ENCODE peak calls at places on chromosomes 5 and 9, in nine cellular contexts. D is posterior cingulate gyrus; J is amniotic stem cell; N is activated naive CD8-positive, alpha-beta T cell treated with anti-CD3 and anti-CD28 coated beads, Interleukin-2, amount 50 U/mL, for 24 hours; A is activated CD8-positive, alpha-beta memory T cell treated with anti-CD3 and anti-CD28 coated beads for 48 hours; B is HTR-8/SVneo; I is iPS DF 19.7; K is GM20000; W is kidney epithelial cell. V is an unnamed sample.

GRCh38 chr9:117779760-117780159 is 75.6 kb downstream of the TLR4 start:
- DNase-seq in D (no peak), N (no peak), W (no peak), J (no peak), A (no peak), K (no peak), I (no peak), B (no peak), V (no peak)

GRCh38 chr5:80747922-80748321 is 93.1 kb upstream of the DHFR start:
- DNase-seq in I (no peak), K (no peak), W (no peak), A (no peak), B (no peak), N (no peak), D (no peak), J (no peak), V (no peak)

GRCh38 chr5:123701511-123702200 is 189.7 kb downstream of the CSNK1G3 start:
- DNase-seq in J (no peak), A (no peak), I (no peak), N (no peak), B (no peak), K (no peak), D (no peak), W (no peak), V (no peak)

GRCh38 chr5:124176692-124177091 is 569.7 kb downstream of the ZNF608 start:
- DNase-seq in A (no peak), J (no peak), K (no peak), D (no peak), N (no peak), I (no peak), B (no peak), W (no peak), V (peak)

GRCh38 chr5:177498013-177498847 is 826 bp upstream of the PDLIM7 start:
- DNase-seq in A (no peak), I (no peak), B (no peak), W (no peak), N (peak), J (no peak), D (no peak), K (no peak), V (no peak)

GRCh38 chr5:130978475-130978874 is 186.6 kb downstream of the HINT1 start:
- DNase-seq in I (no peak), D (no peak), W (no peak), J (no peak), B (no peak), A (no peak), N (no peak), K (no peak), V (no peak)

GRCh38 chr9:33297455-33297854 is 7.1 kb downstream of the NFX1 start:
- DNase-seq in B (no peak), A (no peak), I (no peak), D (no peak), K (peak), W (no peak), J (no peak), N (no peak), V (no peak)

GRCh38 chr9:94800424-94801117 is 74.1 kb downstream of the AOPEP start:
- DNase-seq in B (no peak), N (no peak), D (no peak), J (no peak), I (no peak), K (no peak), A (no peak), W (no peak), V (no peak)

GRCh38 chr9:37198034-37198718 is 77.8 kb downstream of the ZCCHC7 start:
- DNase-seq in W (no peak), J (no peak), I (no peak), A (no peak), D (no peak), B (no peak), N (no peak), K (no peak), V (no peak)

GRCh38 chr9:70111042-70111602 is 67.5 kb downstream of the MAMDC2 start:
- DNase-seq in I (peak), K (peak), D (peak), B (peak), N (peak), A (peak), J (peak), W (peak), V (peak)

GRCh38 chr5:40689442-40689841 is 9.7 kb downstream of the PTGER4 start:
- DNase-seq in J (peak), W (peak), B (peak), K (no peak), N (peak), D (no peak), I (no peak), A (no peak), V (no peak)

GRCh38 chr5:138545919-138546562 is 3.0 kb upstream of the ETF1 start:
- DNase-seq in W (no peak), K (no peak), N (no peak), D (no peak), B (no peak), I (no peak), J (no peak), A (no peak), V (no peak)